ENCODE peak calls at places on chromosomes 11 and 22, in nine cellular contexts. One of them, this sample, is unnamed.

GRCh38 chr22:39984006-39984405 is 10.7 kb upstream of the FAM83F start:
- DNase-seq in ovary: no peak
- DNase-seq in progenitor cell of endocrine pancreas: no peak
- DNase-seq in HFFc6: peak
- DNase-seq in uterus: no peak
- DNase-seq in activated CD8-positive, alpha-beta T cell treated with anti-CD3 and anti-CD28 coated beads for 36 hours: no peak
- DNase-seq in AG04450: no peak
- DNase-seq in Peyer's patch: no peak
- DNase-seq in cardiac muscle cell: no peak
- DNase-seq in this sample: no peak

GRCh38 chr22:46406349-46406748 is 70.8 kb downstream of the TRMU start:
- DNase-seq in ovary: no peak
- DNase-seq in activated CD8-positive, alpha-beta T cell treated with anti-CD3 and anti-CD28 coated beads for 36 hours: no peak
- DNase-seq in uterus: no peak
- DNase-seq in Peyer's patch: no peak
- DNase-seq in cardiac muscle cell: no peak
- DNase-seq in progenitor cell of endocrine pancreas: no peak
- DNase-seq in AG04450: no peak
- DNase-seq in HFFc6: no peak
- DNase-seq in this sample: no peak

GRCh38 chr11:10876168-10876567 is 18.3 kb upstream of the ZBED5 start:
- DNase-seq in uterus: no peak
- DNase-seq in HFFc6: peak
- DNase-seq in cardiac muscle cell: no peak
- DNase-seq in ovary: no peak
- DNase-seq in progenitor cell of endocrine pancreas: no peak
- DNase-seq in activated CD8-positive, alpha-beta T cell treated with anti-CD3 and anti-CD28 coated beads for 36 hours: no peak
- DNase-seq in AG04450: no peak
- DNase-seq in Peyer's patch: no peak
- DNase-seq in this sample: no peak

GRCh38 chr11:96063053-96063452 is 139.1 kb upstream of the MTMR2 start:
- DNase-seq in cardiac muscle cell: no peak
- DNase-seq in ovary: no peak
- DNase-seq in progenitor cell of endocrine pancreas: no peak
- DNase-seq in activated CD8-positive, alpha-beta T cell treated with anti-CD3 and anti-CD28 coated beads for 36 hours: no peak
- DNase-seq in uterus: no peak
- DNase-seq in HFFc6: no peak
- DNase-seq in Peyer's patch: no peak
- DNase-seq in AG04450: no peak
- DNase-seq in this sample: no peak

GRCh38 chr22:42289671-42290269 is 19.3 kb upstream of the TCF20 start:
- DNase-seq in uterus: peak
- DNase-seq in ovary: peak
- DNase-seq in AG04450: no peak
- DNase-seq in Peyer's patch: no peak
- DNase-seq in HFFc6: no peak
- DNase-seq in activated CD8-positive, alpha-beta T cell treated with anti-CD3 and anti-CD28 coated beads for 36 hours: no peak
- DNase-seq in cardiac muscle cell: no peak
- DNase-seq in progenitor cell of endocrine pancreas: no peak
- DNase-seq in this sample: no peak

GRCh38 chr22:17787159-17788022 is 13.1 kb upstream of the BID start:
- DNase-seq in HFFc6: no peak
- DNase-seq in progenitor cell of endocrine pancreas: no peak
- DNase-seq in activated CD8-positive, alpha-beta T cell treated with anti-CD3 and anti-CD28 coated beads for 36 hours: no peak
- DNase-seq in ovary: no peak
- DNase-seq in uterus: no peak
- DNase-seq in AG04450: no peak
- DNase-seq in cardiac muscle cell: no peak
- DNase-seq in Peyer's patch: no peak
- DNase-seq in this sample: no peak

GRCh38 chr22:32396746-32397145 is 15.3 kb downstream of the RTCB start:
- DNase-seq in activated CD8-positive, alpha-beta T cell treated with anti-CD3 and anti-CD28 coated beads for 36 hours: no peak
- DNase-seq in ovary: no peak
- DNase-seq in AG04450: no peak
- DNase-seq in cardiac muscle cell: no peak
- DNase-seq in Peyer's patch: no peak
- DNase-seq in progenitor cell of endocrine pancreas: no peak
- DNase-seq in uterus: no peak
- DNase-seq in HFFc6: no peak
- DNase-seq in this sample: no peak

GRCh38 chr11:128734439-128735224 is 40.8 kb downstream of the FLI1 start:
- DNase-seq in AG04450: no peak
- DNase-seq in cardiac muscle cell: no peak
- DNase-seq in Peyer's patch: no peak
- DNase-seq in activated CD8-positive, alpha-beta T cell treated with anti-CD3 and anti-CD28 coated beads for 36 hours: peak
- DNase-seq in progenitor cell of endocrine pancreas: no peak
- DNase-seq in uterus: no peak
- DNase-seq in HFFc6: no peak
- DNase-seq in ovary: no peak
- DNase-seq in this sample: no peak

GRCh38 chr11:95547186-95547585 is 242.4 kb downstream of the FAM76B start:
- DNase-seq in progenitor cell of endocrine pancreas: no peak
- DNase-seq in HFFc6: no peak
- DNase-seq in ovary: no peak
- DNase-seq in cardiac muscle cell: no peak
- DNase-seq in AG04450: no peak
- DNase-seq in Peyer's patch: no peak
- DNase-seq in activated CD8-positive, alpha-beta T cell treated with anti-CD3 and anti-CD28 coated beads for 36 hours: no peak
- DNase-seq in uterus: no peak
- DNase-seq in this sample: no peak

GRCh38 chr11:134802116-134802515 is 390.1 kb upstream of the B3GAT1 start:
- DNase-seq in Peyer's patch: no peak
- DNase-seq in ovary: no peak
- DNase-seq in progenitor cell of endocrine pancreas: no peak
- DNase-seq in activated CD8-positive, alpha-beta T cell treated with anti-CD3 and anti-CD28 coated beads for 36 hours: no peak
- DNase-seq in AG04450: no peak
- DNase-seq in cardiac muscle cell: peak
- DNase-seq in uterus: no peak
- DNase-seq in HFFc6: no peak
- DNase-seq in this sample: no peak

GRCh38 chr11:79055866-79056632 is 384.8 kb downstream of the TENM4 start:
- DNase-seq in HFFc6: peak
- DNase-seq in cardiac muscle cell: no peak
- DNase-seq in ovary: peak
- DNase-seq in AG04450: no peak
- DNase-seq in Peyer's patch: no peak
- DNase-seq in uterus: peak
- DNase-seq in activated CD8-positive, alpha-beta T cell treated with anti-CD3 and anti-CD28 coated beads for 36 hours: no peak
- DNase-seq in progenitor cell of endocrine pancreas: no peak
- DNase-seq in this sample: no peak

GRCh38 chr11:47606731-47607130 is 12.5 kb upstream of the C1QTNF4 start:
- DNase-seq in cardiac muscle cell: peak
- DNase-seq in progenitor cell of endocrine pancreas: no peak
- DNase-seq in HFFc6: no peak
- DNase-seq in uterus: no peak
- DNase-seq in AG04450: no peak
- DNase-seq in ovary: no peak
- DNase-seq in Peyer's patch: no peak
- DNase-seq in activated CD8-positive, alpha-beta T cell treated with anti-CD3 and anti-CD28 coated beads for 36 hours: no peak
- DNase-seq in this sample: no peak

DNA sequence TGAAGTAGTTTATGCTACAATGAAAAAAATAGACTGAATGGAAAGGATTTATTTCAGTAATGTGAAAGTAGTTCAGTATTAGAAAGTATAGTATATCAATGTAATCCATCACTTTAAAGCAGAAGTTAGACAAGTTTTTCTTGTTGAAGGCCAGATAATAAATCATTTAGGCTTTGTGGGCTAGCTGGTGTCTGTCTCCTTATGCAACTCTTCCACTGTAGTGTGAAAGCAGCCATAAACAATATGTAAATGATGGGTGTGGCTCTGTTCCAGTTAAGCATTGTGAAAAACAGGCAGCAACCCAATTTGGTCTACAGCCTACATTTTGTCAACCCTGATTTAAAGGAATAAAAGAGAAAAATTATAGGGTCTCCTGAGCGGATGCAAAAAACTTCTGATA is 127.4 kb upstream of the THY1 start:
- DNase-seq in activated CD8-positive, alpha-beta T cell treated with anti-CD3 and anti-CD28 coated beads for 36 hours: no peak
- DNase-seq in progenitor cell of endocrine pancreas: no peak
- DNase-seq in AG04450: no peak
- DNase-seq in uterus: no peak
- DNase-seq in cardiac muscle cell: no peak
- DNase-seq in ovary: no peak
- DNase-seq in HFFc6: no peak
- DNase-seq in Peyer's patch: no peak
- DNase-seq in this sample: no peak
- TF ChIP-seq CTCF in activated CD8-positive, alpha-beta T cell treated with anti-CD3 and anti-CD28 coated beads for 36 hours: no peak
- TF ChIP-seq CTCF in progenitor cell of endocrine pancreas: no peak
- TF ChIP-seq CTCF in AG04450: no peak
- TF ChIP-seq CTCF in uterus: no peak
- TF ChIP-seq CTCF in cardiac muscle cell: no peak
- TF ChIP-seq CTCF in ovary: no peak
- TF ChIP-seq CTCF in HFFc6: no peak
- TF ChIP-seq CTCF in Peyer's patch: no peak
- TF ChIP-seq CTCF in this sample: no peak

DNA sequence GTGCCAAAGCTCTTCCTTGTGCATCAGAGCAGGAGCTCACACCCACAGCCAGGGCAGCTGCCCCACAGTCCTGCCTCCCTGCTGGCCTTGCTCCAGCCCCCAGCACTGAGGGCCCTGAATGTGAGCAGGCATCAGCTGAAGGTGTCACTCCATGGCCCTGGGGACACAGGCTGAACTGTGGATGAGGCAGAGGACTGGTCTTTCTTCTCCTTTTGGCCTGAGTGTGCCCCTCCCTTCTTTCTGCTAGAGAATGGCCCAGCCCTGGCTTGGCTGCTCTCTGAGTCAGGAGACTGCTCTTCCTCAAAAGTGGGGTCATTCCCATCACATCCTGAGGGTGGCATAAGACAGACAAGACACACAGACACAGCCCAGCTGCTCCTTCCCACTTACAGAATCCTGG is 16.2 kb downstream of the OTOG start:
- DNase-seq in HFFc6: no peak
- DNase-seq in uterus: no peak
- DNase-seq in cardiac muscle cell: no peak
- DNase-seq in activated CD8-positive, alpha-beta T cell treated with anti-CD3 and anti-CD28 coated beads for 36 hours: no peak
- DNase-seq in ovary: no peak
- DNase-seq in progenitor cell of endocrine pancreas: no peak
- DNase-seq in AG04450: no peak
- DNase-seq in Peyer's patch: no peak
- DNase-seq in this sample: no peak
- TF ChIP-seq CTCF in HFFc6: no peak
- TF ChIP-seq CTCF in uterus: no peak
- TF ChIP-seq CTCF in cardiac muscle cell: no peak
- TF ChIP-seq CTCF in activated CD8-positive, alpha-beta T cell treated with anti-CD3 and anti-CD28 coated beads for 36 hours: no peak
- TF ChIP-seq CTCF in ovary: no peak
- TF ChIP-seq CTCF in progenitor cell of endocrine pancreas: no peak
- TF ChIP-seq CTCF in AG04450: no peak
- TF ChIP-seq CTCF in Peyer's patch: peak
- TF ChIP-seq CTCF in this sample: no peak

DNA sequence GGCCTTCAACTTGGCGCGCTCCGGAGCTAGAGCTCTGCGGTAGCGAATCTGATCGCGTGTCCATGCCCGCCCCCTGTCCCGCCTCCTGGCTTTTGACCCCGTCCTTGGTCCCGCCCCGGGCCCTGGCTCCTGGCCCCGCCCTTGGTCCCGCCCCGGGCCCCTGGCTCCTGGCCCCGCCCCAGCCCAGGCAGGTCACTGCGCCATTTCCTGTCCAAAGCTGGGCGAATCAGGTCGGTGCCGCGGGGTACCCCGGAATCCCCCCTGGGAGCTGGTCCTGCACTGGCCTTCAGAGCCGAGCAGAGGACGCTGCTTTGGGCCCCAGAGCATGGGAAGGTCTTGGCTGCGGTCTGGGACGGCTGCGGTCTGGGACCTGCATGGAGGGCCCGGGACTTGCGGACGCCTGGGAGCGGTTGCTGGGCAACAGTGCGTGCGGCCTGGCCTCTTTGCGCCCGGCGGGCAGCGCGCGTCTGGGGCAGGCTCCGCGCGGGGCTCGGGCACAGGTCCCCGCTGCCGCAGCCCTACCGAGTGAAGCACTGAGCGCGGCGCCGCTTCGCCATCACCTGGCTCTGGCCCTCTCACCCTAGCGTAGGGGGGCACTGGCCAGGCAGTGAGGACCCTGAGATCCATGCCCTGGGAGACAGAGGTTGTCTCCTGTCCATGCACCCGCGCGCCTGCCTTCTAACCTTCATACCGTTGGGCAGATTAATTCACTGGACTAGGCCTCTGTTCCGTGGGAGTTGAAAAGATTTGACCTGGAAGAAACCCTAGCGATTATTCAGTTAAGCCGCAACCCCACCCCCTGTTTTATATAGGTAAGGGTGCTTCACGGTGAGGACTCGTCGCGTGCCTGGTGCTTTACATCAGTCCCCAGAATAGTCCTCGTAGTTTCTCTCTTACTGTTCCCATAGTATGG is at the start of gene TTC12:
- DNase-seq in progenitor cell of endocrine pancreas: peak
- DNase-seq in activated CD8-positive, alpha-beta T cell treated with anti-CD3 and anti-CD28 coated beads for 36 hours: peak
- DNase-seq in AG04450: peak
- DNase-seq in ovary: peak
- DNase-seq in uterus: peak
- DNase-seq in Peyer's patch: peak
- DNase-seq in cardiac muscle cell: peak
- DNase-seq in HFFc6: peak
- DNase-seq in this sample: peak
- TF ChIP-seq CTCF in progenitor cell of endocrine pancreas: no peak
- TF ChIP-seq CTCF in activated CD8-positive, alpha-beta T cell treated with anti-CD3 and anti-CD28 coated beads for 36 hours: no peak
- TF ChIP-seq CTCF in AG04450: no peak
- TF ChIP-seq CTCF in ovary: no peak
- TF ChIP-seq CTCF in uterus: no peak
- TF ChIP-seq CTCF in Peyer's patch: peak
- TF ChIP-seq CTCF in cardiac muscle cell: no peak
- TF ChIP-seq CTCF in HFFc6: no peak
- TF ChIP-seq CTCF in this sample: no peak

DNA sequence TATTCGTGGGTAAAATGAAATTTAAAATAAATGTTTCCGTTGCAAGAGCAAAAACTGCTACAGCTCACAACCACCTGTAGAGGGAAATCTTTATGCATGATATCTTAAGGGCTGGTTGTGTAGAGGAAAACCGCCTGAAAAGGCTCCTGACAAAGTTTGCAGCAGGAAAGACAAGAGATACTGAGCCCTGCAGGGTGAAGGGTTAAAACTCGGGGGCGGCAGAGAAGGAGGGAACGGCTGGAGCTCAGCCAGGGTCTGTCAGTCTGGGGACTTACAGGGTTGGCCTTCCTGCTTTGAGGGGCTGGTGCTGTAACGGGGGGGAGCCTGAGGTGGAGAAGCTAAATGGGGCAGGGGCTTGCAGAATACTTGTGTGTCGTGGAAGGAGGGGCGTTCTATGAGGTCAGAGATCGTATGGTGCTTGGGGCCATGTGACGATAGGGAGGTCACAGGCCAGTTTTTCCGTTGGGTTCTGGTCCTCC is 122.9 kb upstream of the HSD17B12 start:
- DNase-seq in progenitor cell of endocrine pancreas: no peak
- DNase-seq in activated CD8-positive, alpha-beta T cell treated with anti-CD3 and anti-CD28 coated beads for 36 hours: no peak
- DNase-seq in ovary: no peak
- DNase-seq in Peyer's patch: no peak
- DNase-seq in cardiac muscle cell: peak
- DNase-seq in HFFc6: no peak
- DNase-seq in uterus: no peak
- DNase-seq in AG04450: no peak
- DNase-seq in this sample: no peak
- TF ChIP-seq CTCF in progenitor cell of endocrine pancreas: peak
- TF ChIP-seq CTCF in activated CD8-positive, alpha-beta T cell treated with anti-CD3 and anti-CD28 coated beads for 36 hours: no peak
- TF ChIP-seq CTCF in ovary: no peak
- TF ChIP-seq CTCF in Peyer's patch: peak
- TF ChIP-seq CTCF in cardiac muscle cell: peak
- TF ChIP-seq CTCF in HFFc6: peak
- TF ChIP-seq CTCF in uterus: no peak
- TF ChIP-seq CTCF in AG04450: peak
- TF ChIP-seq CTCF in this sample: no peak